ENCODE peak calls at places on chromosomes 3 and 15, in five cellular contexts. One of them, this sample, is unnamed.

GRCh38 chr3:147939425-147940196 is 530.4 kb downstream of the ZIC1 start:
- DNase-seq in H9: no peak
- DNase-seq in mesenchymal stem cell: no peak
- DNase-seq in neuronal stem cell: no peak
- DNase-seq in H1: no peak
- DNase-seq in this sample: no peak

GRCh38 chr3:94307588-94307987 is 244.7 kb downstream of the NSUN3 start:
- DNase-seq in H9: no peak
- DNase-seq in mesenchymal stem cell: no peak
- DNase-seq in neuronal stem cell: no peak
- DNase-seq in H1: no peak
- DNase-seq in this sample: no peak

GRCh38 chr3:156964562-156964961 is 138.4 kb downstream of the LEKR1 start:
- DNase-seq in H9: no peak
- DNase-seq in mesenchymal stem cell: no peak
- DNase-seq in neuronal stem cell: no peak
- DNase-seq in H1: no peak
- DNase-seq in this sample: no peak

GRCh38 chr15:94703591-94703990 is 472.2 kb downstream of the MCTP2 start:
- DNase-seq in H9: no peak
- DNase-seq in mesenchymal stem cell: no peak
- DNase-seq in neuronal stem cell: no peak
- DNase-seq in H1: no peak
- DNase-seq in this sample: no peak

GRCh38 chr3:98699132-98699531 is 64.0 kb upstream of the ST3GAL6 start:
- DNase-seq in H9: no peak
- DNase-seq in mesenchymal stem cell: no peak
- DNase-seq in neuronal stem cell: no peak
- DNase-seq in H1: no peak
- DNase-seq in this sample: peak

GRCh38 chr3:11200679-11200952 is 46.3 kb downstream of the HRH1 start:
- DNase-seq in H9: no peak
- DNase-seq in mesenchymal stem cell: peak
- DNase-seq in neuronal stem cell: no peak
- DNase-seq in H1: no peak
- DNase-seq in this sample: no peak

GRCh38 chr15:81548350-81549116 is 174.5 kb upstream of the TMC3 start:
- DNase-seq in H9: no peak
- DNase-seq in mesenchymal stem cell: no peak
- DNase-seq in neuronal stem cell: no peak
- DNase-seq in H1: no peak
- DNase-seq in this sample: peak

GRCh38 chr3:151265166-151265565 is 13.2 kb downstream of the P2RY14 start:
- DNase-seq in H9: no peak
- DNase-seq in mesenchymal stem cell: no peak
- DNase-seq in neuronal stem cell: no peak
- DNase-seq in H1: no peak
- DNase-seq in this sample: no peak

GRCh38 chr3:60979861-60980739 is 271.2 kb downstream of the FHIT start:
- DNase-seq in H9: no peak
- DNase-seq in mesenchymal stem cell: peak
- DNase-seq in neuronal stem cell: no peak
- DNase-seq in H1: no peak
- DNase-seq in this sample: peak

GRCh38 chr3:125959317-125960065 is 9.5 kb upstream of the ROPN1B start:
- DNase-seq in H9: peak
- DNase-seq in mesenchymal stem cell: no peak
- DNase-seq in neuronal stem cell: no peak
- DNase-seq in H1: no peak
- DNase-seq in this sample: no peak

GRCh38 chr3:58296269-58296668 is 9.8 kb upstream of the RPP14 start:
- DNase-seq in H9: no peak
- DNase-seq in mesenchymal stem cell: no peak
- DNase-seq in neuronal stem cell: no peak
- DNase-seq in H1: no peak
- DNase-seq in this sample: no peak

GRCh38 chr3:29335921-29336320 is 55.0 kb downstream of the RBMS3 start:
- DNase-seq in H9: no peak
- DNase-seq in mesenchymal stem cell: no peak
- DNase-seq in neuronal stem cell: no peak
- DNase-seq in H1: no peak
- DNase-seq in this sample: no peak

GRCh38 chr15:39594056-39594763 is 13.3 kb downstream of the THBS1 start:
- DNase-seq in H9: no peak
- DNase-seq in mesenchymal stem cell: peak
- DNase-seq in neuronal stem cell: no peak
- DNase-seq in H1: no peak
- DNase-seq in this sample: no peak

GRCh38 chr3:66615643-66616301 is 115.0 kb upstream of the LRIG1 start:
- DNase-seq in H9: no peak
- DNase-seq in mesenchymal stem cell: no peak
- DNase-seq in neuronal stem cell: no peak
- DNase-seq in H1: no peak
- DNase-seq in this sample: no peak

DNA sequence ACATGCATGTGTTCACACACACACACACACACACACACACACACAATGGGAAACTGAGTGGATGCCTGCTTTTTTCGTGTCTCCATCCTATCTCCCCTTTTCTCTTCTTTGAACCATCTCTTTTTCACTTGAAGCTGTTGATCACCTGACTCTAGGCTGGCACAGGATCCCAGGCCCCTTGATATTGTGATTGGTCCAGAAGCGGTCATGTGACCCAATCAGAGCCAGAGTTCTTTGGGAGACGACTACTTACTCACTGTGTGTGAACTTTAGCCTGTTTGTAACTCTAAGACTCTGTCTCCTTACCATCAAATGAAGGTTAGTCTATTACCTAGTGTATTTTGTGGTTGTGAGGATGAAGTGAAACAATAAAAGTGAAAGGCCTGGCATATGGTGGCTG is 172.9 kb downstream of the ADAMTS9 start:
- DNase-seq in H9: no peak
- DNase-seq in mesenchymal stem cell: no peak
- DNase-seq in neuronal stem cell: no peak
- DNase-seq in H1: no peak
- DNase-seq in this sample: no peak
- H2BK12ac ChIP-seq in H9: no peak
- H2BK12ac ChIP-seq in mesenchymal stem cell: no peak
- H2BK12ac ChIP-seq in neuronal stem cell: no peak
- H2BK12ac ChIP-seq in H1: no peak
- H2BK12ac ChIP-seq in this sample: no peak

DNA sequence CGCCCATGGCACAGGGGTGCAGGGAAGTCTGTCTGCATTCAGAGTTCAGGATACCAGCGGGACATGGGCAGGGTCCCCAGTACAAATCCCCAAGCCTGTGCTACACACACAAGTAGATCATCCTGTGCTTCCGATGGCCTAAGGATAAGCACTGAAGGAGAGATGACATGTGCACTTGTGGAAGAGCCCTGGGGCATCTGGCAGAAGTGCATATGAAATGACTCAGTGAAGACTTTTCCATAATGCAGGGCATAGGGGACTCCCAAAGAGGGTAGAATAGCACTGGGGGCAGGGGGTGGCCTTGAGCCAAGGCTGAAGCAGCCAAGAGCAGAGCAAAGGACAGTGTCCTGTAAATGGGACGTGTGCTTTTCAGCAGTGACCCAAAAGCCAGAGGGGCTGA is 22.9 kb downstream of the ADAMTS17 start:
- DNase-seq in H9: no peak
- DNase-seq in mesenchymal stem cell: no peak
- DNase-seq in neuronal stem cell: no peak
- DNase-seq in H1: no peak
- DNase-seq in this sample: peak
- H2BK12ac ChIP-seq in H9: no peak
- H2BK12ac ChIP-seq in mesenchymal stem cell: no peak
- H2BK12ac ChIP-seq in neuronal stem cell: no peak
- H2BK12ac ChIP-seq in H1: no peak
- H2BK12ac ChIP-seq in this sample: no peak

DNA sequence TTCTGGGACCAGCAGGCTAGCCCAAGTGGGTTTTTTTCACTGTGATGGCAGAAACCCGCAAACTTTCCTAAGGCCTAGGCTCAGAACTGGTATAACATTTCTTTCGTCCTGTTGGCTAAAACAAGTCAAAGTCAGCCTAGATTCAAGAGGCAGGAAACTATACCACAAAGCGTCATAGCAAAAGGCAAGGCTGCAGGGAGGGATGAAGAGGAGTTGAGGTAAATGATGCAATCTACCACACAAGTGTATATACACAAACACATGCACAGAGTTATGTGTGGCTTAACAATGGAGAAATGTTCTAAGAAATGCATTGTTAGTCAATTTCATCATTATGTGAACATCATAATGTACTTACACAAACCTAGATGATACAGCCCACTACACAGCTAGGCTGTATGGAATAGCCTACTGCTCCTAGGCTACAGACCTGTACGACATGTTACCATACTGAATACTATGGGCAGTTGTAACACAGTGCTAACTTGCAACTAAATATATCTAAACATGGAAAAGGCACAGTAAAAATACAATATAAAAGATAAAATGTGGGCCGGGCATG is 225.6 kb downstream of the TBL1XR1 start:
- DNase-seq in H9: no peak
- DNase-seq in mesenchymal stem cell: no peak
- DNase-seq in neuronal stem cell: no peak
- DNase-seq in H1: no peak
- DNase-seq in this sample: no peak
- H2BK12ac ChIP-seq in H9: no peak
- H2BK12ac ChIP-seq in mesenchymal stem cell: no peak
- H2BK12ac ChIP-seq in neuronal stem cell: no peak
- H2BK12ac ChIP-seq in H1: no peak
- H2BK12ac ChIP-seq in this sample: no peak

GRCh38 chr3:139389552-139390368 is at the start of gene COPB2:
- DNase-seq in H9: peak
- DNase-seq in mesenchymal stem cell: peak
- DNase-seq in neuronal stem cell: peak
- DNase-seq in H1: peak
- DNase-seq in this sample: peak
- H2BK12ac ChIP-seq in H9: no peak
- H2BK12ac ChIP-seq in mesenchymal stem cell: no peak
- H2BK12ac ChIP-seq in neuronal stem cell: no peak
- H2BK12ac ChIP-seq in H1: no peak
- H2BK12ac ChIP-seq in this sample: no peak

This sample was measured in trophoblast cell.